ENCODE peak calls at places on chromosomes 13 and 19, in six cellular contexts. A is breast epithelium, Y is GM12891, O is GM23338, N is upper lobe of left lung, L is stomach. B is an unnamed sample.

GRCh38 chr19:49570997-49571676 is 9.2 kb downstream of the NOSIP start:
- DNase-seq in L (peak; percentile 53), Y (no peak), O (peak; percentile 57), A (no peak), N (no peak), B (no peak)

GRCh38 chr13:21466527-21466926 is 7.4 kb upstream of the ZDHHC20 start:
- DNase-seq in L (peak; percentile 52), N (no peak), A (no peak), Y (no peak), O (no peak), B (no peak)

GRCh38 chr13:23159205-23159586 is 21.6 kb upstream of the SGCG start:
- DNase-seq in A (no peak), Y (no peak), O (peak; percentile 90), L (no peak), N (no peak), B (no peak)

GRCh38 chr19:2308114-2308556 is at the start of gene LINGO3:
- DNase-seq in O (no peak), L (no peak), Y (no peak), N (no peak), A (no peak), B (no peak)

GRCh38 chr19:1847684-1848398 is 442 bp downstream of the REXO1 start:
- DNase-seq in Y (no peak), A (no peak), N (peak; percentile 51), L (no peak), O (peak; percentile 76), B (no peak)

GRCh38 chr13:30851697-30852096 is 54.4 kb upstream of the MEDAG start:
- DNase-seq in O (no peak), A (no peak), N (no peak), L (no peak), Y (peak; percentile 39), B (no peak)

GRCh38 chr13:110472904-110473563 is 88.5 kb downstream of the RAB20 start:
- DNase-seq in Y (no peak), L (no peak), A (no peak), O (no peak), N (no peak), B (no peak)

GRCh38 chr19:30846102-30846501 is 473.9 kb downstream of the ZNF536 start:
- DNase-seq in N (no peak), L (no peak), A (no peak), Y (no peak), O (no peak), B (peak; percentile 57)

GRCh38 chr19:6067975-6068374 is 42.3 kb downstream of the RFX2 start:
- DNase-seq in L (no peak), N (no peak), A (no peak), O (no peak), Y (no peak), B (no peak)

GRCh38 chr13:43895940-43896339 is 16.2 kb downstream of the LACC1 start:
- DNase-seq in O (no peak), N (no peak), L (no peak), A (no peak), Y (no peak), B (no peak)

GRCh38 chr13:51688937-51689336 is 104.7 kb downstream of the WDFY2 start:
- DNase-seq in Y (no peak), L (no peak), N (no peak), O (peak; percentile 17), A (no peak), B (no peak)

GRCh38 chr19:12400618-12401502 is at the start of gene ZNF799:
- DNase-seq in L (peak; percentile 99), N (peak; percentile 99), Y (peak; percentile 59), O (peak; percentile 92), A (peak; percentile 99), B (peak; percentile 99)
- TF ChIP-seq POLR2AphosphoS5 in L (peak; percentile 84), N (peak; percentile 81), Y (no peak), O (peak; percentile 77), A (peak; percentile 57), B (peak; percentile 84)

GRCh38 chr19:18478545-18479311 is 40.8 kb upstream of the ISYNA1 start:
- DNase-seq in N (peak; percentile 92), O (no peak), L (peak; percentile 70), Y (peak; percentile 82), A (no peak), B (peak; percentile 96)
- TF ChIP-seq POLR2AphosphoS5 in N (peak; percentile 98), O (no peak), L (peak; percentile 80), Y (peak; percentile 41), A (peak; percentile 86), B (peak; percentile 82)

DNA sequence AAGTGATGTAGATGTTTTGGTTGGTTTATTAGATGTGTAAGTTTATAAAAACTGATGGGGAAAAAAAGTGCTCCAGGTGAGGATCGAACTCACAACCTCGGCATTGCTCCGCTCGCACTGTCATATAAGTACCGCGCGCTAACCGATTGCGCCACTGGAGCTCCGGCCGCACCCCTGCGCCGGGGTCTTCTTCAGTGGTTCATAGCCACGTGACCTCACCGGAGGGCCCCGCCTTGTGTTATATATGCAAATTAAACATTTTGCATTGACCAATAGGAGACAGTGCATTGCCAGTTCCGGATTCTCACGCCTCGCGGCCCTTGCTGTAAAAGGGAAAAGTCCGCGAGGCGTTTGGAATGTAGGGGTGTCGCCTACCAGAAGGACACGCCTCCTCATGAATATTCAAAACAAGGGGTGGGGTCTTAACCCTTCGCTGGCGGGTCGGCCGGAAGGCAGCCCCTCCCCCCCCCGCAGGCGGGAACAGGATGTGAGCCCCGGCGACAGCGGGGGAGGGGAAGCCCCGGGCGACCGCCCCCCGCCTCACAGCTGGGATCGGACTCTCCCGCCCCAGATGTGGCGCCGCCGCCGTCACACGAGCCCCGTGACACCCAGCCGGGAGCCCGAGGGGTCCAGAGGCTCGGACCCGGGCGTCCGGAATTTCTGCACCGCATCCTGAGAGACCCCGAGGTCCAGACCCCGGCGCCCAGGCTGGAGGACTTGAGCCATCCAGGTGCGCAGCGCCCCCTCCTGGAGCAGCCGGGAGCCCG is at the start of gene PLEKHG2:
- DNase-seq in O (peak; percentile 100), N (peak; percentile 98), Y (peak; percentile 96), L (peak; percentile 97), A (peak; percentile 99), B (peak; percentile 100)
- TF ChIP-seq POLR2AphosphoS5 in O (peak; percentile 82), N (peak; percentile 89), Y (peak; percentile 78), L (peak; percentile 97), A (peak; percentile 97), B (no peak)

DNA sequence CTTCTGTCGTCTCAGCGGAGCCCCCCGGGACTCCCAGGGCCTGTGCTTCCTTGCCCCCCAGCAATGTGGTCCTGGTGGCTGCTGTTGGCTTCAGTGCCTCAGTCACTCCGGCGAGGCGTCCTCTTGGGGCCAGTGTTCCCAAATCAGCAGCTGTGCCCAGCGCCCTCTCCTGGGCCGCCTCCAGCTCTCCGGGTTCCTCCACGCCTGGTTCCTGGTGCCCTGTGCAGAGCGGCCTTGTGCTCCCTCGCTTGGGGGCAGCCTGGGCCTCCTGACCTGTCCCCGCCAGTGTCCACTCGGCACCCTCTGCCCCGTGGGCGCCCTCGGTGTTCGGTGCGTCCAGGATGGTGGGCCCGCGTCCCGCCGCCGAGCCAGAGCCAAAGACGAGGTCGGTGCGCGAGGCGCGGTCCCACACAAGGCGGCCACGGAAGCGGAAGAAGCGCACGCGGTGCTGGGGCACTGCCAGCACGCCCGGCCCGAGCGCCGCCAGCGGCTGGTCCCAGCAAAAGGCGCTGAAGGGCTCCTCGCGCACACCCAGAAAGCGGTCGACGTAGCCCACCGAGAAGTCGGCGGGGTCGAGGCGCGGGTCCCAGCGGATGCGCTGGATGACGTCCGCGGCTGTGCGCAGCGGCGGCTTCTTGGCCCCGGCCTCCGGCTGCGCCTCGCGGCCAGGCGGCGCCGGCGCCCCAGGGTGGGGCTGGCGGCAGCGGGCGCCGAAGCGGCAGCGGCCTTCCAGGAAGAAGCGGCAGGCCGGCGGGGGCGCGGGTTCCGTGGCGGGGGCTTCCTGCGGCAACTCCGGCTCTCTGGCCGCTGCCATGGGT is 656 bp downstream of the LENG9 start:
- DNase-seq in L (peak; percentile 81), A (no peak), N (peak; percentile 79), O (peak; percentile 81), Y (no peak), B (no peak)
- TF ChIP-seq POLR2AphosphoS5 in L (peak; percentile 81), A (peak; percentile 23), N (peak; percentile 75), O (peak; percentile 78), Y (no peak), B (peak; percentile 65)

GRCh38 chr13:95128045-95128643 is 173.1 kb downstream of the ABCC4 start:
- DNase-seq in L (peak; percentile 52), N (no peak), Y (no peak), O (no peak), A (no peak), B (no peak)
- TF ChIP-seq POLR2AphosphoS5 in L (no peak), N (no peak), Y (no peak), O (no peak), A (no peak), B (no peak)

GRCh38 chr19:3577741-3578344 is 5.1 kb downstream of the HMG20B start:
- DNase-seq in A (no peak), Y (no peak), O (peak; percentile 88), N (no peak), L (no peak), B (no peak)
- TF ChIP-seq POLR2AphosphoS5 in A (no peak), Y (no peak), O (peak; percentile 68), N (no peak), L (no peak), B (no peak)

DNA sequence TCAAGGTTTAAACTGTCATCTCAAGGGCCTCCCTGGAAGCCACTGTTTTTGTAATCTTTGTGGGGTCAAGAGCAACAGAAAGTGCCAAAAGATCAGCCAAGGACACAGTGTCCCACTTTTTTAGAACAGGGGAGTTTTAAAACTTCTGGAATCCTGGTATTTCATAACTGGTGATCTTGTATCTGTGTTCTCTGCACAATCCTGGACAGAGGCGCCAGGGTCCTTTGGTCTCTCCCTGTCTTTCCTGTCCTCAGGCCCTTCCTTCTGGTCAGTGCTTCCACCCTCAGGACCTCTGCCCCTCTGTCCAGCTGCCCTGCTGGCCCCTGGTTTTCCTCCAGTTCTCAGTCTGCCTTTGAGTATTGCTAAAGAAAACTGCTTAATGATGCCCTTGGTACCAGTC is 47.3 kb downstream of the WASF3 start:
- DNase-seq in L (no peak), Y (no peak), N (peak; percentile 37), O (no peak), A (no peak), B (no peak)
- TF ChIP-seq POLR2AphosphoS5 in L (no peak), Y (no peak), N (peak; percentile 54), O (no peak), A (no peak), B (no peak)

B was measured in esophagus muscularis mucosa.